ENCODE peak calls at places on chromosome 22, in five cellular contexts. X is H9, Q is endothelial cell of umbilical vein, U is psoas muscle, A is MCF 10A. E is an unnamed sample.

GRCh38 chr22:27046126-27046525 is 388.7 kb downstream of the MIAT start:
- DNase-seq in X (no peak), Q (no peak), U (no peak), A (no peak), E (no peak)

GRCh38 chr22:37549704-37550059 is 10.6 kb upstream of the CDC42EP1 start:
- DNase-seq in X (no peak), Q (peak; percentile 86), U (peak; percentile 50), A (peak; percentile 47), E (no peak)

GRCh38 chr22:22955866-22956535 is 68.4 kb downstream of the IGLL5 start:
- DNase-seq in X (peak; percentile 66), Q (peak; percentile 43), U (peak; percentile 43), A (peak; percentile 69), E (peak; percentile 82)

GRCh38 chr22:44718418-44718817 is 16.4 kb downstream of the PRR5 start:
- DNase-seq in X (no peak), Q (no peak), U (no peak), A (no peak), E (no peak)

GRCh38 chr22:34800265-34800664 is 265.7 kb upstream of the ISX start:
- DNase-seq in X (no peak), Q (no peak), U (no peak), A (no peak), E (no peak)

GRCh38 chr22:29861672-29862297 is 21.2 kb upstream of the MTMR3 start:
- DNase-seq in X (no peak), Q (no peak), U (no peak), A (no peak), E (no peak)

GRCh38 chr22:17339095-17339693 is 30.1 kb upstream of the CECR2 start:
- DNase-seq in X (no peak), Q (no peak), U (peak; percentile 15), A (peak; percentile 53), E (no peak)

GRCh38 chr22:29344137-29344536 is 28.6 kb upstream of the RASL10A start:
- DNase-seq in X (no peak), Q (no peak), U (peak; percentile 87), A (peak; percentile 85), E (no peak)

GRCh38 chr22:43295173-43295572 is 48.0 kb downstream of the SCUBE1 start:
- DNase-seq in X (no peak), Q (no peak), U (no peak), A (no peak), E (no peak)

GRCh38 chr22:37374571-37374970 is 52.7 kb downstream of the ELFN2 start:
- DNase-seq in X (no peak), Q (no peak), U (no peak), A (no peak), E (no peak)

GRCh38 chr22:21959274-21960074 is 6.8 kb upstream of the PPM1F start:
- DNase-seq in X (no peak), Q (no peak), U (no peak), A (no peak), E (no peak)

GRCh38 chr22:32806296-32806695 is 4.8 kb downstream of the TIMP3 start:
- DNase-seq in X (no peak), Q (no peak), U (no peak), A (no peak), E (no peak)

GRCh38 chr22:40019100-40019499 is 24.3 kb downstream of the FAM83F start:
- DNase-seq in X (no peak), Q (no peak), U (no peak), A (no peak), E (no peak)

GRCh38 chr22:33803371-33803770 is 116.9 kb downstream of the LARGE1 start:
- DNase-seq in X (no peak), Q (no peak), U (no peak), A (no peak), E (no peak)